ENCODE peak calls at places on chromosomes 7 and 10, in five cellular contexts. W, G, K, I and E are unnamed samples.

GRCh38 chr7:49631071-49631826 is 142.2 kb upstream of the VWC2 start:
- DNase-seq in W (no peak), G (no peak), K (no peak), I (no peak), E (no peak)

GRCh38 chr10:69179089-69179742 is 818 bp upstream of the SUPV3L1 start:
- DNase-seq in W (no peak), G (no peak), K (no peak), I (no peak), E (no peak)

GRCh38 chr7:44148961-44149550 is 7.9 kb upstream of the MYL7 start:
- DNase-seq in W (no peak), G (no peak), K (no peak), I (no peak), E (no peak)

GRCh38 chr10:11424456-11425287 is 186.8 kb downstream of the USP6NL start:
- DNase-seq in W (peak; percentile 54), G (peak; percentile 22), K (peak; percentile 36), I (peak; percentile 7), E (no peak)

GRCh38 chr10:114043532-114044250 is at the start of gene ADRB1:
- DNase-seq in W (peak; percentile 87), G (peak; percentile 22), K (peak; percentile 5), I (no peak), E (no peak)

GRCh38 chr7:106767498-106768323 is 97.4 kb upstream of the PIK3CG start:
- DNase-seq in W (no peak), G (peak; percentile 35), K (peak; percentile 90), I (no peak), E (no peak)

GRCh38 chr7:17769918-17770317 is 170.4 kb downstream of the SNX13 start:
- DNase-seq in W (peak; percentile 59), G (peak; percentile 38), K (peak; percentile 75), I (peak; percentile 21), E (no peak)

GRCh38 chr7:15686957-15687644 is 618 bp upstream of the MEOX2 start:
- DNase-seq in W (no peak), G (no peak), K (no peak), I (no peak), E (no peak)

GRCh38 chr10:99612167-99612831 is 7.9 kb downstream of the SLC25A28 start:
- DNase-seq in W (no peak), G (peak; percentile 12), K (peak; percentile 62), I (peak; percentile 56), E (no peak)

GRCh38 chr10:86594535-86594934 is 59.8 kb upstream of the OPN4 start:
- DNase-seq in W (no peak), G (peak; percentile 39), K (peak; percentile 60), I (no peak), E (no peak)

GRCh38 chr7:76050545-76050944 is 2.6 kb downstream of the MDH2 start:
- DNase-seq in W (no peak), G (no peak), K (no peak), I (no peak), E (no peak)

GRCh38 chr10:11328264-11329054 is 283.0 kb downstream of the USP6NL start:
- DNase-seq in W (no peak), G (no peak), K (no peak), I (no peak), E (no peak)

GRCh38 chr7:141023305-141023704 is 8.6 kb upstream of the MRPS33 start:
- DNase-seq in W (no peak), G (no peak), K (no peak), I (no peak), E (no peak)

GRCh38 chr10:30026080-30026479 is 33.3 kb downstream of the JCAD start:
- DNase-seq in W (no peak), G (no peak), K (no peak), I (no peak), E (no peak)

GRCh38 chr10:30028452-30029045 is 30.8 kb downstream of the JCAD start:
- DNase-seq in W (no peak), G (no peak), K (no peak), I (no peak), E (no peak)

GRCh38 chr10:30026578-30026977 is 32.8 kb downstream of the JCAD start:
- DNase-seq in W (no peak), G (no peak), K (no peak), I (no peak), E (no peak)

GRCh38 chr10:30028006-30028441 is 31.4 kb downstream of the JCAD start:
- DNase-seq in W (peak; percentile 66), G (peak; percentile 62), K (no peak), I (no peak), E (no peak)

GRCh38 chr10:30027057-30028005 is 32.1 kb downstream of the JCAD start:
- DNase-seq in W (peak; percentile 65), G (no peak), K (no peak), I (no peak), E (peak; percentile 9)
- H3K4me3 ChIP-seq in W (no peak overlapping the region), G (no peak overlapping the region), K (no peak overlapping the region), I (no peak overlapping the region), E (peak overlapping the region; percentile 20)

DNA sequence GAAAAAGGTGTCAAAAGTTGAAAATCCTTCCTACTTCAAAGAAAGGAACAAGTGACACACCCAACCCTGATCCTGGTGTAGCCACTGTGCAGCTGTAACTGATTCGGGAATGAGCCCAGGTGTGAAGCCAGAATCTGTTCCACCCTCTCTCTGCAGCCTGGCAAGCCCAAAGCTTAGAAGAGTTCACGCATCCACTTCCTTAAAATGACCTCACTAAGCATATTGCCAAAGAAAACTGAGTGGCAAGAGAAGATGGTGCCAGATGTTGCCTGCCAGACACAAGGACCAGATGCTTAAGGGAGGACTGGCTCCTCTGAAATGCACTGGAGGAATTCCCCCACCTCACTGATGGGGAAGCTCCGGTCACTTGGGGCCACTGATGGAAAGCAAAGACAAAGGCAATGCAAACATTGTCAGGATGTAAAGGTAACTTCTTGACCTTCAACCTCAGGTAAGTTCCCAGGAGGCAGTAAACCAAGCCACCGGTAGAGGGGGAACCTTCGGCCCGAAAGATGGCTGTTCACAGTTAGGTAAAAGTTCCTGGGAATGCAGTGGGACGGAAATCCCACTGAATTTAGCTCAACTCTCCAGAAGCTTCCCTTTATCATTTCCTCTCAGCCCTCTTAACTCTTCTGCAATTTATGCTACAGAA is 554.9 kb downstream of the KCNMA1 start:
- DNase-seq in W (no peak), G (no peak), K (peak; percentile 15), I (no peak), E (no peak)
- TF ChIP-seq CTCF in W (no peak), G (no peak), K (no peak), I (peak; percentile 23), E (peak; percentile 49)

GRCh38 chr7:142420554-142421362 is 162.9 kb upstream of the PRSS58 start:
- DNase-seq in W (no peak), G (peak; percentile 18), K (peak; percentile 57), I (no peak), E (no peak)

GRCh38 chr7:142428094-142428493 is 170.2 kb upstream of the PRSS58 start:
- DNase-seq in W (no peak), G (no peak), K (no peak), I (no peak), E (no peak)

DNA sequence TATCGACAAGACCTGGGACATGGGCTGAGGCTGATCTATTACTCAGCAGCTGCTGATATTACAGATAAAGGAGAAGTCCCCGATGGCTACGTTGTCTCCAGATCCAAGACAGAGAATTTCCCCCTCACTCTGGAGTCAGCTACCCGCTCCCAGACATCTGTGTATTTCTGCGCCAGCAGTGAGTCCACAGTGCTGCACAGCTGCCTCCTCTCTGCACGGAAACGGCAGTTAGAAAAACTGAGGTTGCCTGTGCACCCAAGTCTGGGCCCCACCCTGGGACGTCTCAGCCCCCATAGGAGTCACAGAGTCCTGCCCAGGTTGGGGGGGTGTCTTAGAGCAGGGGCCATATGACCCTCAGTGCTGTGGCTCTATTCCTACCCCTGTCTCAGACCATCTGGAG is 167.4 kb upstream of the PRSS58 start:
- DNase-seq in W (no peak), G (no peak), K (no peak), I (no peak), E (no peak)
- H3K4me3 ChIP-seq in W (no peak overlapping the region), G (no peak overlapping the region), K (no peak overlapping the region), I (no peak overlapping the region), E (no peak overlapping the region)

GRCh38 chr10:60618861-60619260 is 159.4 kb upstream of the CDK1 start:
- DNase-seq in W (no peak), G (no peak), K (no peak), I (no peak), E (no peak)
- TF ChIP-seq CTCF in W (no peak), G (no peak), K (no peak), I (no peak), E (peak; percentile 19)

GRCh38 chr10:104327745-104328635 is 10.3 kb downstream of the ITPRIP start:
- DNase-seq in W (no peak), G (peak; percentile 87), K (peak; percentile 89), I (peak; percentile 59), E (no peak)

GRCh38 chr10:104326991-104327610 is 11.2 kb downstream of the ITPRIP start:
- DNase-seq in W (no peak), G (no peak), K (no peak), I (no peak), E (no peak)

GRCh38 chr10:104328916-104329710 is 9.2 kb downstream of the ITPRIP start:
- DNase-seq in W (no peak), G (peak; percentile 97), K (peak; percentile 97), I (no peak), E (peak; percentile 54)

GRCh38 chr10:104329754-104330153 is 8.5 kb downstream of the ITPRIP start:
- DNase-seq in W (no peak), G (peak; percentile 87), K (peak; percentile 84), I (no peak), E (no peak)

GRCh38 chr10:104328636-104328915 is 9.7 kb downstream of the ITPRIP start:
- DNase-seq in W (no peak), G (no peak), K (no peak), I (no peak), E (no peak)
- H3K4me3 ChIP-seq in W (peak overlapping the region; percentile 22), G (peak overlapping the region; percentile 42), K (no peak overlapping the region), I (peak overlapping the region; percentile 41), E (no peak overlapping the region)